ENCODE peak calls at places on chromosomes 4 and X, in four cellular contexts. T is bronchial epithelial cell, C is GM23248, M is adrenal gland. G is an unnamed sample.

GRCh38 chrX:2697741-2698294 is 6.7 kb downstream of the CD99 start:
- DNase-seq in T (no peak), C (no peak), M (no peak), G (no peak)

GRCh38 chr4:24584175-24584850 is at the start of gene DHX15:
- DNase-seq in T (peak; percentile 92), C (peak; percentile 99), M (peak; percentile 98), G (peak; percentile 94)

GRCh38 chr4:99946346-99947189 is at the start of gene DNAJB14:
- DNase-seq in T (peak; percentile 60), C (peak; percentile 88), M (peak; percentile 78), G (peak; percentile 78)

GRCh38 chr4:40992472-40993298 is 221.7 kb downstream of the APBB2 start:
- DNase-seq in T (peak; percentile 95), C (peak; percentile 82), M (peak; percentile 57), G (no peak)

GRCh38 chrX:76453737-76454406 is 26.4 kb downstream of the MAGEE1 start:
- DNase-seq in T (no peak), C (no peak), M (no peak), G (no peak)

GRCh38 chrX:153970398-153971123 is 1.1 kb downstream of the HCFC1 start:
- DNase-seq in T (no peak), C (peak; percentile 69), M (peak; percentile 73), G (no peak)

GRCh38 chr4:177308125-177308524 is 1.5 kb upstream of the NEIL3 start:
- DNase-seq in T (peak; percentile 50), C (peak; percentile 96), M (peak; percentile 75), G (no peak)

GRCh38 chrX:43448688-43449087 is 207.4 kb upstream of the MAOA start:
- DNase-seq in T (no peak), C (no peak), M (no peak), G (no peak)

GRCh38 chr4:87196927-87197326 is 23.5 kb downstream of the KLHL8 start:
- DNase-seq in T (peak; percentile 11), C (no peak), M (no peak), G (no peak)

GRCh38 chrX:63657821-63658220 is 127.2 kb downstream of the ARHGEF9 start:
- DNase-seq in T (peak; percentile 63), C (peak; percentile 76), M (peak; percentile 54), G (no peak)

GRCh38 chrX:138756234-138756633 is 44.7 kb upstream of the FGF13 start:
- DNase-seq in T (peak; percentile 32), C (peak; percentile 83), M (peak; percentile 53), G (no peak)

GRCh38 chr4:64539234-64539849 is 130.1 kb upstream of the TECRL start:
- DNase-seq in T (peak; percentile 52), C (peak; percentile 64), M (peak; percentile 63), G (no peak)

GRCh38 chrX:103614999-103615398 is 7.2 kb downstream of the TCEAL3 start:
- DNase-seq in T (peak; percentile 56), C (peak; percentile 36), M (no peak), G (no peak)

GRCh38 chrX:154840856-154841255 is 6.4 kb upstream of the SMIM9 start:
- DNase-seq in T (peak; percentile 43), C (peak; percentile 64), M (no peak), G (no peak)

GRCh38 chr4:187268940-187269339 is 545.3 kb upstream of the FAT1 start:
- DNase-seq in T (peak; percentile 90), C (peak; percentile 3), M (no peak), G (no peak)

GRCh38 chr4:83340692-83341343 is 6.2 kb upstream of the HPSE start:
- DNase-seq in T (no peak), C (no peak), M (no peak), G (no peak)

GRCh38 chrX:154296731-154297130 is 1.1 kb downstream of the TKTL1 start:
- DNase-seq in T (no peak), C (no peak), M (no peak), G (no peak)

GRCh38 chrX:69424161-69424560 is 80.0 kb upstream of the NALF2 start:
- DNase-seq in T (peak; percentile 8), C (peak; percentile 33), M (no peak), G (no peak)

GRCh38 chr4:171814545-171814944 is 1.3 kb downstream of the GALNTL6 start:
- DNase-seq in T (no peak), C (no peak), M (no peak), G (no peak)

GRCh38 chr4:154642361-154642760 is 29.9 kb upstream of the FGG start:
- DNase-seq in T (no peak), C (no peak), M (no peak), G (no peak)

GRCh38 chrX:2374086-2374485 is 126.7 kb downstream of the DHRSX start:
- DNase-seq in T (no peak), C (peak; percentile 67), M (no peak), G (no peak)

GRCh38 chr4:3766207-3766790 is at the start of gene ADRA2C:
- DNase-seq in T (no peak), C (peak; percentile 59), M (no peak), G (no peak)

GRCh38 chrX:17007134-17007768 is 60.8 kb downstream of the REPS2 start:
- DNase-seq in T (no peak), C (peak; percentile 31), M (no peak), G (no peak)

GRCh38 chr4:76072760-76073159 is 1.7 kb upstream of the ART3 start:
- DNase-seq in T (no peak), C (no peak), M (no peak), G (no peak)

GRCh38 chr4:76074468-76074867 is at the start of gene ART3:
- DNase-seq in T (no peak), C (no peak), M (no peak), G (no peak)

GRCh38 chr4:76078033-76078613 is 3.6 kb downstream of the ART3 start:
- DNase-seq in T (no peak), C (no peak), M (no peak), G (no peak)

GRCh38 chr4:76074995-76075600 is 589 bp downstream of the ART3 start:
- DNase-seq in T (no peak), C (no peak), M (no peak), G (no peak)
- H3K4me3 ChIP-seq in T (no peak overlapping the region), C (no peak overlapping the region), M (no peak overlapping the region), G (no peak overlapping the region)

GRCh38 chr4:1249731-1250526 is 999 bp upstream of the CTBP1 start:
- DNase-seq in T (peak; percentile 12), C (peak; percentile 74), M (peak; percentile 61), G (no peak)
- H3K4me3 ChIP-seq in T (peak overlapping the region; percentile 55), C (peak overlapping the region; percentile 79), M (peak overlapping the region; percentile 83), G (peak overlapping the region; percentile 82)

GRCh38 chr4:169659736-169660670 is 39.6 kb downstream of the CLCN3 start:
- DNase-seq in T (peak; percentile 100), C (peak; percentile 100), M (peak; percentile 97), G (peak; percentile 29)

GRCh38 chr4:169663894-169664293 is 43.5 kb downstream of the CLCN3 start:
- DNase-seq in T (peak; percentile 22), C (no peak), M (no peak), G (no peak)

GRCh38 chr4:169663402-169663801 is 43.0 kb downstream of the CLCN3 start:
- DNase-seq in T (no peak), C (no peak), M (no peak), G (no peak)

GRCh38 chr4:169660929-169661328 is 40.6 kb downstream of the CLCN3 start:
- DNase-seq in T (no peak), C (no peak), M (no peak), G (no peak)

GRCh38 chr4:169662226-169662625 is 41.8 kb downstream of the CLCN3 start:
- DNase-seq in T (no peak), C (no peak), M (no peak), G (no peak)
- H3K4me3 ChIP-seq in T (no peak overlapping the region), C (no peak overlapping the region), M (no peak overlapping the region), G (no peak overlapping the region)

GRCh38 chr4:826508-827208 is 729 bp upstream of the CPLX1 start:
- DNase-seq in T (no peak), C (no peak), M (no peak), G (no peak)
- H3K4me3 ChIP-seq in T (no peak overlapping the region), C (no peak overlapping the region), M (peak overlapping the region; percentile 42), G (no peak overlapping the region)

DNA sequence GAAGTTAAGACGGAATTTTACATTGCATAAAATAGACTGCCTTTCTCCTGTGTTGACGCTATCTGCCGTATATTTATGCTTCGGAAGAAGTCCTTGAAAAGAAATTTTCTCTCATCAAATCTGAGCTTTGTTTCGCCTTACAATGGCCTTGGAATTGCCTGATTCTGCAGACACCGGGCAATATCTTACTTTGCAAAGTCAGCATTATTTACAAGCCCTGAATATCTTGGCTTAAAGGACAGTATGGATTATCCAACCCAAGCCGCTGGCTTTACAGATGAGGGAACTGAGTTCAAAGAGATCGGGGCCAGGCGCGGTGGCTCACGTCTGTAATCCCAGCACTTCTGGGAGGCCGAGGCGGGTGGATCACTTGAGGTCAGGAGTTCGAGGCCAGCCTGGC is 1.1 kb upstream of the MANBA start:
- DNase-seq in T (no peak), C (no peak), M (no peak), G (no peak)
- H3K4me3 ChIP-seq in T (no peak overlapping the region), C (peak overlapping the region; percentile 80), M (peak overlapping the region; percentile 70), G (peak overlapping the region; percentile 88)

GRCh38 chrX:65300104-65300809 is 234.3 kb downstream of the LAS1L start:
- DNase-seq in T (no peak), C (no peak), M (no peak), G (no peak)
- H3K4me3 ChIP-seq in T (no peak overlapping the region), C (no peak overlapping the region), M (no peak overlapping the region), G (no peak overlapping the region)

GRCh38 chr4:182145360-182145905 is 97.8 kb upstream of the TENM3 start:
- DNase-seq in T (no peak), C (peak; percentile 1), M (no peak), G (no peak)
- H3K4me3 ChIP-seq in T (no peak overlapping the region), C (no peak overlapping the region), M (peak overlapping the region; percentile 82), G (no peak overlapping the region)

GRCh38 chrX:44876076-44876475 is 3.1 kb downstream of the KDM6A start:
- DNase-seq in T (peak; percentile 37), C (peak; percentile 42), M (no peak), G (no peak)
- H3K4me3 ChIP-seq in T (peak overlapping the region; percentile 6), C (peak overlapping the region; percentile 95), M (peak overlapping the region; percentile 92), G (no peak overlapping the region)